ENCODE peak calls at places on chromosomes 1 and 21, in seven cellular contexts. Q is neuronal stem cell, X is SJSA1, B is fibroblast of pulmonary artery, G is Karpas-422, F is mammary epithelial cell, Z is lung. M is an unnamed sample.

GRCh38 chr1:184113251-184113650 is 61.7 kb downstream of the TSEN15 start:
- DNase-seq in Q (no peak), G (no peak), X (no peak), B (no peak), F (no peak), Z (no peak), M (peak)

GRCh38 chr1:34407140-34407539 is 230.4 kb downstream of the C1orf94 start:
- DNase-seq in X (no peak), B (no peak), Z (peak), F (no peak), Q (no peak), G (no peak), M (no peak)

GRCh38 chr1:186330758-186331157 is 44.3 kb downstream of the TPR start:
- DNase-seq in G (no peak), F (no peak), Q (no peak), X (no peak), B (no peak), Z (no peak), M (no peak)

GRCh38 chr21:25422610-25423608 is 184.4 kb downstream of the MRPL39 start:
- DNase-seq in Z (no peak), B (no peak), Q (no peak), G (no peak), X (no peak), F (no peak), M (no peak)

GRCh38 chr1:180860535-180860934 is 52.2 kb upstream of the KIAA1614 start:
- DNase-seq in B (no peak), X (no peak), Z (no peak), G (no peak), F (no peak), Q (no peak), M (no peak)

GRCh38 chr1:112172294-112172882 is 182.9 kb upstream of the KCND3 start:
- DNase-seq in G (peak), Z (peak), Q (peak), X (peak), F (peak), B (peak), M (peak)

GRCh38 chr1:111971396-111971795 is 18.1 kb downstream of the KCND3 start:
- DNase-seq in G (no peak), F (no peak), B (no peak), X (no peak), Q (no peak), Z (no peak), M (no peak)

GRCh38 chr1:8711873-8712412 is 105.5 kb downstream of the RERE start:
- DNase-seq in Q (no peak), X (no peak), G (no peak), B (no peak), Z (no peak), F (no peak), M (no peak)

GRCh38 chr1:44894591-44894990 is 51.5 kb upstream of the PTCH2 start:
- DNase-seq in X (peak), F (peak), Q (no peak), G (no peak), B (peak), Z (no peak), M (peak)

GRCh38 chr1:238071061-238071460 is 180.3 kb upstream of the ZP4 start:
- DNase-seq in F (no peak), Q (no peak), X (no peak), Z (no peak), G (no peak), B (no peak), M (no peak)

GRCh38 chr1:77382361-77382760 is 100.5 kb downstream of the AK5 start:
- DNase-seq in X (no peak), F (peak), B (no peak), Q (no peak), G (no peak), Z (no peak), M (no peak)

GRCh38 chr1:17314491-17314971 is 6.5 kb downstream of the PADI4 start:
- DNase-seq in Q (no peak), Z (no peak), F (no peak), X (no peak), G (no peak), B (peak), M (peak)

GRCh38 chr1:89673251-89673650 is 40.3 kb downstream of the LRRC8C start:
- DNase-seq in F (no peak), X (no peak), Z (no peak), Q (no peak), G (no peak), B (no peak), M (no peak)

GRCh38 chr1:25082216-25082899 is 149.9 kb downstream of the SYF2 start:
- DNase-seq in G (no peak), Q (no peak), Z (no peak), B (no peak), F (no peak), X (peak), M (no peak)

GRCh38 chr1:18948913-18949688 is 7.4 kb downstream of the IFFO2 start:
- DNase-seq in Q (no peak), X (no peak), F (peak), Z (no peak), B (peak), G (no peak), M (no peak)

GRCh38 chr1:116152577-116152943 is 41.4 kb downstream of the MAB21L3 start:
- DNase-seq in Z (no peak), Q (no peak), X (no peak), F (no peak), G (no peak), B (no peak), M (no peak)

GRCh38 chr1:39816431-39817090 is 27.9 kb upstream of the BMP8B start:
- DNase-seq in G (peak), Q (peak), Z (peak), X (peak), B (peak), F (peak), M (peak)

GRCh38 chr1:153028771-153029170 is 2.2 kb upstream of the SPRR1B start:
- DNase-seq in B (no peak), Q (no peak), F (no peak), Z (no peak), X (no peak), G (no peak), M (no peak)

GRCh38 chr1:17014671-17015567 is 3.2 kb upstream of the ATP13A2 start:
- DNase-seq in X (no peak), Q (no peak), B (peak), F (no peak), G (no peak), Z (no peak), M (no peak)

GRCh38 chr1:24743404-24744211 is 1.6 kb upstream of the CLIC4 start:
- DNase-seq in Q (no peak), F (peak), X (peak), B (peak), Z (no peak), G (peak), M (no peak)

GRCh38 chr1:233114159-233114558 is 163.7 kb downstream of the NTPCR start:
- DNase-seq in Z (no peak), X (peak), G (no peak), F (peak), B (peak), Q (no peak), M (no peak)

GRCh38 chr1:235504122-235504493 is at the start of gene B3GALNT2:
- DNase-seq in Z (no peak), X (no peak), Q (no peak), G (no peak), B (no peak), F (no peak), M (no peak)

GRCh38 chr1:153849487-153850185 is 73.1 kb downstream of the GATAD2B start:
- DNase-seq in B (no peak), G (peak), Q (no peak), F (no peak), Z (no peak), X (no peak), M (no peak)

GRCh38 chr21:36695671-36696389 is 3.1 kb upstream of the SIM2 start:
- DNase-seq in B (no peak), G (no peak), Z (no peak), Q (peak), F (no peak), X (no peak), M (no peak)
- H3K4me3 ChIP-seq in B (no peak), G (no peak), Z (no peak), Q (no peak), F (no peak), X (no peak), M (no peak)

DNA sequence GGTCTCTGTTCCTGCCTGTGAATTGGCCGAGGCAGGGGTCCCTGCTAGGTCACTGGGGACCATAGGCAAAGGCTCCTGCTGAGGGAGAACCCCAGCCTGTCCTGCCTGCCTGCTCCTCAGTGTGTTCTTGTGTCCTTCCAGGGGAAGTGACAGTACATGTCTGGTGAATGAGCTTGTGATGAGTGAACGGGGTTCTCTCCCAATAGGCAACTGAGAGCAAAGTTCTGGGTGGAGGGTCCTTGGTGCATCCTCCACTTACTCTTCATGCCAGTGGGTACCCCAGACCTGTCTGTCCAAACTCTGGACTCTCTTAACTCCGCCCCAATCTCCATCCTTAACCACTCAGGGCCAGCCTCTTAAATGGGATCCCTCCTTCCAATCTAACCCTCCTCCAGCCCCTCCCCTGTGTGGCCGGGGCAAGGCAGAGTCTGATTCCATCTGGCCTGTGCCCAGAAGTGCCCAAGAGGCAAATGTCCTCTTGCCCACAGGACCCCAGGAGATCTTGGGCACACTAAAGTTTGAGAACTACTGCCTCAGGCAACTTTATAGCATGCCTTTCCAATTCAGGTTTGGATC is 2.0 kb downstream of the XKR8 start:
- DNase-seq in F (no peak), Z (no peak), B (no peak), G (peak), Q (no peak), X (no peak), M (no peak)
- H3K4me3 ChIP-seq in F (no peak), Z (no peak), B (no peak), G (peak), Q (no peak), X (no peak), M (no peak)

DNA sequence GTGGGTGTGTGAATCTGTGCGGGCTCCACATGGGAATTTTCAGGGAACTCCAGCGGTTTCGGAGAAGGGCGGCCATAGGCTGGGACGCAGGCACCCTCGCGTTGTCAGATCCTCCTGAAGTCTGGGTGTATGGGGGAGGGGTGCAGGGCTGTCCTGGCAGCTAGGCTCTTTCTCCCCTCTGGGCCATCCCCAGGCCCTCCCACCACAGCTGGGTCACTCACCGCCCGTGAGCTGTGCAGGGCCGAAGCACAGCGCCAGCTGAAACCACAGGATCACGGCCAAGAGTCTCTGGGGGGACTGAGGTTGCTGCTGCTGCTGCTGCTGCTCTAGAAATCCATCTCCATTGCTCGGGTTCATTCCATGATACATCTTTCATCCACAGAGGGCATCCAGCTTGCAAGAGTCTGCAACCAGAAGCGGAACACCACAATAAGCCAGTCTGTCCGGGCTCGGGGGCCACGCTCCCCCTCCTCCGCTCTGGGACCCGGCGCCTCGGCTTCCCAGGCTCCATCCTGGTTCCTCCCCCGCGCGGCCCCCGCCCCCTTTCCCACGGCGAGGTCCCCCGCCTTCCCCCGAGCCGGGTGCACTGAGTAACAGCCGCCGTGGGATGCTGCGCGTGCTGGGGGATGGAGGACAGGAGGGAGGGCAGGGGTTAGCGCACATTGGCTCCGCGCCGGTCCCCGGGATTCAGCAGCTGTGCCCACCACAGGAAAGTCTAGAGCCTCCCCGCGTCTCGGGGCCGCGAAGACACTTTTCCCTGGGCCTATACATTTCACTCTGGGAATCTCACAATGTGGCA is 720 bp downstream of the SUSD4 start:
- DNase-seq in Q (peak), X (no peak), B (peak), Z (no peak), G (no peak), F (no peak), M (peak)
- H3K4me3 ChIP-seq in Q (peak), X (no peak), B (no peak), Z (peak), G (no peak), F (peak), M (peak)

DNA sequence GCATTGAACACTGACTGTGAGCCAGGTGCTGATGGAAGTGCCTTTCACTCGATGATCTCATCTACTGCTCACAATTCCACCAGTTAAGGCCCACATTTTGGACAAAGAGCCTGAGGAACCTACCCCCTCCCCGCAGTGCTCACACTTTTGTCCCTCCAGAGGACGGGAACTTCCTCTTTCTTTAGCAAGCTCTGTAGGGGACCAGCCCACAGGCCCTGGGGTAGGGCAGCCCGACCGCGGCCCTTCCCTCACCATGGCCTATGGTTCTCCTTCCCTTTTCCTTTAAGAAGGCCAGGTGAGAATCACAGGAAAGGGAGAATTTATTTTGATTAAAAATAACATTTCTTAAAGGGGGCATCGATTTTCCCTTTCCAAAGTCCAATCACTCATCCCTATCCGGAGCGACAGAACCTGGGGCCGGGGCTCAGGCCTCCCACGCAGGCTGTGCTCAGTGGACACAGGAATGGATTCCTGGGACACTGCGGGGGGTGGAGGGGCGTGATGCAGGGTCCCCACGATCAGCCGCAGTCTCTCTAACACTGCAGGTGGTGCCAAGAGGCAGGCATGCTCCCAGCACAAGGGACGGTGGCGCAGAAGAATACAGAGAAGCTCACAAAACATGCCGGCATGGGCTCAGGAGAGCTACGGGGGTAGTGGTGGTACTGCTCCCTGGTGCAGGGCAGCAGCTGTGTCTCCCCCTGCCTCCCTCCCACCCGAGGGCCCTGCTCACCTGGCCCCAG is 8.9 kb upstream of the KCNE1 start:
- DNase-seq in B (no peak), G (no peak), F (no peak), Q (no peak), X (no peak), Z (no peak), M (no peak)
- H3K4me3 ChIP-seq in B (no peak), G (no peak), F (no peak), Q (no peak), X (no peak), Z (no peak), M (no peak)

GRCh38 chr21:42312626-42313104 is 2.5 kb downstream of the TFF3 start:
- DNase-seq in Q (no peak), F (no peak), X (no peak), G (no peak), B (no peak), Z (no peak), M (no peak)
- H3K4me3 ChIP-seq in Q (no peak), F (no peak), X (no peak), G (no peak), B (no peak), Z (no peak), M (no peak)

GRCh38 chr1:28508435-28508754 is 2.6 kb downstream of the RCC1 start:
- DNase-seq in Z (no peak), B (no peak), Q (no peak), X (no peak), F (no peak), G (peak), M (no peak)

GRCh38 chr1:28509705-28510349 is 4.0 kb downstream of the RCC1 start:
- DNase-seq in F (peak), G (peak), Q (no peak), Z (no peak), B (no peak), X (peak), M (no peak)

GRCh38 chr1:28507646-28508434 is 2.0 kb downstream of the RCC1 start:
- DNase-seq in F (no peak), B (no peak), G (peak), X (peak), Q (no peak), Z (no peak), M (no peak)

GRCh38 chr1:28512058-28512611 is 6.3 kb downstream of the RCC1 start:
- DNase-seq in B (no peak), Z (no peak), G (peak), X (peak), Q (no peak), F (no peak), M (no peak)

GRCh38 chr1:28510350-28511223 is 4.7 kb downstream of the RCC1 start:
- DNase-seq in G (peak), Z (no peak), F (peak), X (peak), Q (no peak), B (no peak), M (no peak)
- H3K4me3 ChIP-seq in G (peak), Z (peak), F (no peak), X (peak), Q (no peak), B (peak), M (no peak)

DNA sequence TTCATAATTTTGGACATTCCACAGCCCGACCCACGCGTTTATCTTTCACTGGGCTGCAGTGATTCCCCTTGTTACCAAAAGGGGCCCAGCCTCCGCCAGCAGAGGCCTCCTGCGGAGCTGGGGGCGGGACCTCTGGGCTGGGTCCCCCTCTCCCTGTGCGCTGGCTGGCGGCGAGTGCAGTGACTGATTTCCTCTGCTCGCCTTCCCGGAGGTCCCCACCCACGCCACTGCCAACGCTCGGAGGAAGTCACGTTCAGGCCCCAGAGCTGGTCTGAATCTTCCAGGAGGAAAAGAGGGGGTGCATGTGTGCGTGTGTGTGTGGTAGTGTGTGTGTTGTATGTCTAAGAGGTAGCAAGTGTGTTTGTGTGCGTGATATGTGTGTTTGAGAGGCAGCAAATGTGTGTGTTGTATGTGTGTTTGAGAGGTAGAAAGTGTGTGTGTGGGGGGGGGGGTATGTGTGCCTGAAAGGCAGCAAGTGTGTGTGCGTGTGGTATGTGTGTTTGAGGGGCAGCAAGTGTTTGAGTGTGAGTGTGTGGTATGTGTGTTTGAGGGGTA is 35.0 kb upstream of the JAK1 start:
- DNase-seq in G (no peak), X (no peak), F (no peak), B (peak), Z (peak), Q (no peak), M (peak)
- H3K4me3 ChIP-seq in G (no peak), X (no peak), F (no peak), B (peak), Z (no peak), Q (no peak), M (peak)

GRCh38 chr1:156126043-156126700 is 11.7 kb downstream of the LMNA start:
- DNase-seq in B (peak), Q (no peak), Z (peak), F (peak), G (peak), X (peak), M (peak)
- H3K4me3 ChIP-seq in B (peak), Q (no peak), Z (no peak), F (peak), G (peak), X (no peak), M (peak)

GRCh38 chr1:23529146-23530088 is 1.6 kb downstream of the E2F2 start:
- DNase-seq in B (no peak), Z (no peak), Q (no peak), G (peak), X (peak), F (peak), M (no peak)

GRCh38 chr1:23533288-23534130 is 2.5 kb upstream of the E2F2 start:
- DNase-seq in B (no peak), F (peak), X (no peak), G (no peak), Z (no peak), Q (no peak), M (no peak)

GRCh38 chr1:23530089-23530749 is 814 bp downstream of the E2F2 start:
- DNase-seq in G (peak), B (no peak), Z (no peak), X (peak), F (no peak), Q (no peak), M (no peak)

GRCh38 chr1:23530750-23531651 is at the start of gene E2F2:
- DNase-seq in Q (peak), B (peak), G (peak), F (peak), Z (peak), X (peak), M (no peak)

DNA sequence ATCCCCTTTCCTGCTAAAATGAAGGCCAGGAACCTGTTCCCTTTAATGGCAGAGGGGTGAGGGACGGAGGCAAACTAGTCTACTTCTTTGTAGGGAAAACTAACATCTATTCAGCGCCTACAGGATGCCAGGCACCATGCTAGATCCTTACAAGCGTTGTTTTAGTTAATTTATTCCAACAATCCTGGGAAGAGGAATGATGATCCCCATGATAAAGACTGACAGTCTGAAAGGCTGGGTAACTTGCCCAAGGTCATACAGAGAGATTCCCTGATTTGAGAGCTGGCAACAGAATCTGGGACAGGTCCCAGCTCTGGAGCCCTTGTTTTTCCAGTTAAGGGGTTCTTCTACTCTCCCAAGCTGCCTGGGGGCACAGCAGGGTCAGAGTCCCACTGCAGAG is 662 bp upstream of the E2F2 start:
- DNase-seq in Z (no peak), F (no peak), B (no peak), X (no peak), Q (no peak), G (no peak), M (no peak)
- H3K4me3 ChIP-seq in Z (no peak), F (no peak), B (no peak), X (peak), Q (peak), G (peak), M (peak)

M was measured in skeletal muscle cell.